ENCODE peak calls at places on chromosomes 4 and X, in six cellular contexts. D, T, E, G, I and M are unnamed samples.
A peak's percentile ranks its signal among the peaks of the same experiment; 100 is the strongest.

GRCh38 chrX:71143508-71143907 is 1.1 kb upstream of the NLGN3 start:
- DNase-seq in D (no peak), G (no peak), E (peak; percentile 41), T (no peak), I (no peak), M (no peak)

GRCh38 chr4:173170210-173170778 is 1.7 kb downstream of the GALNT7 start:
- DNase-seq in G (no peak), E (no peak), D (no peak), T (peak; percentile 40), I (no peak), M (peak; percentile 68)

GRCh38 chr4:4386736-4387392 is at the start of gene NSG1:
- DNase-seq in D (no peak), G (peak; percentile 44), T (peak; percentile 48), I (peak; percentile 71), E (peak; percentile 18), M (no peak)

GRCh38 chrX:35890699-35891098 is 28.8 kb upstream of the CFAP47 start:
- DNase-seq in D (peak; percentile 59), T (peak; percentile 50), G (peak; percentile 9), E (peak; percentile 11), I (peak; percentile 47), M (peak; percentile 75)

GRCh38 chr4:182144621-182145359 is 98.4 kb upstream of the TENM3 start:
- DNase-seq in G (peak; percentile 36), E (peak; percentile 22), I (peak; percentile 65), T (no peak), D (peak; percentile 36), M (peak; percentile 74)

GRCh38 chr4:44668521-44668920 is 9.7 kb upstream of the GUF1 start:
- DNase-seq in G (no peak), I (no peak), E (no peak), D (no peak), T (no peak), M (no peak)

GRCh38 chrX:24553016-24553415 is 87.9 kb downstream of the PDK3 start:
- DNase-seq in G (no peak), I (no peak), T (no peak), D (no peak), E (no peak), M (no peak)

GRCh38 chr4:143626134-143626859 is 74.2 kb downstream of the FREM3 start:
- DNase-seq in I (no peak), G (no peak), T (no peak), D (no peak), E (no peak), M (no peak)

GRCh38 chr4:136124251-136124745 is 1408.0 kb downstream of the PCDH18 start:
- DNase-seq in G (peak; percentile 32), E (no peak), I (no peak), D (no peak), T (no peak), M (no peak)

GRCh38 chr4:26047795-26048194 is 133.8 kb downstream of the SMIM20 start:
- DNase-seq in T (no peak), E (no peak), I (no peak), D (no peak), G (no peak), M (no peak)

GRCh38 chrX:110803506-110803905 is 7.9 kb upstream of the CHRDL1 start:
- DNase-seq in G (no peak), I (no peak), D (no peak), T (no peak), E (peak; percentile 1), M (no peak)

GRCh38 chrX:103839404-103839803 is 7.3 kb upstream of the RAB9B start:
- DNase-seq in T (no peak), E (no peak), D (no peak), I (no peak), G (no peak), M (no peak)

GRCh38 chr4:142547974-142548373 is 298.1 kb downstream of the INPP4B start:
- DNase-seq in T (no peak), G (no peak), E (peak; percentile 57), I (no peak), D (no peak), M (no peak)

GRCh38 chr4:99712530-99712929 is 54.9 kb upstream of the C4orf54 start:
- DNase-seq in I (no peak), D (no peak), G (no peak), E (no peak), T (no peak), M (no peak)

GRCh38 chrX:154727418-154728323 is 23.2 kb downstream of the GAB3 start:
- DNase-seq in I (no peak), T (peak; percentile 61), G (no peak), E (peak; percentile 77), D (no peak), M (peak; percentile 53)

GRCh38 chr4:48271048-48271452 is 1.4 kb upstream of the TEC start:
- DNase-seq in E (no peak), I (no peak), D (no peak), T (no peak), G (no peak), M (peak; percentile 8)

GRCh38 chr4:177356921-177357320 is 47.2 kb downstream of the NEIL3 start:
- DNase-seq in G (no peak), D (no peak), I (no peak), E (peak; percentile 34), T (peak; percentile 12), M (no peak)

GRCh38 chr4:68655764-68656444 is 14.5 kb downstream of the UGT2B15 start:
- DNase-seq in E (no peak), T (no peak), I (no peak), G (no peak), D (no peak), M (no peak)

GRCh38 chrX:153877571-153878261 is 8.3 kb downstream of the L1CAM start:
- DNase-seq in G (no peak), I (no peak), E (no peak), D (no peak), T (no peak), M (no peak)

GRCh38 chrX:11386001-11386523 is 92.8 kb downstream of the AMELX start:
- DNase-seq in I (no peak), T (peak; percentile 44), G (no peak), E (peak; percentile 75), D (no peak), M (no peak)

GRCh38 chrX:31190221-31190975 is 118.6 kb upstream of the FTHL17 start:
- DNase-seq in D (no peak), T (no peak), G (no peak), I (no peak), E (no peak), M (no peak)

GRCh38 chrX:46758956-46759644 is at the start of gene SLC9A7:
- DNase-seq in T (peak; percentile 52), D (peak; percentile 85), I (peak; percentile 89), E (peak; percentile 61), G (peak; percentile 69), M (peak; percentile 84)

GRCh38 chr4:111602848-111603247 is 542.4 kb upstream of the FAM241A start:
- DNase-seq in G (no peak), T (peak; percentile 1), D (no peak), I (no peak), E (peak; percentile 28), M (no peak)

GRCh38 chrX:5681159-5681558 is 547.5 kb downstream of the NLGN4X start:
- DNase-seq in G (no peak), D (no peak), E (no peak), I (no peak), T (no peak), M (peak; percentile 66)

GRCh38 chrX:133297284-133297683 is 79.1 kb upstream of the TFDP3 start:
- DNase-seq in T (peak; percentile 40), D (no peak), G (no peak), E (peak; percentile 75), I (no peak), M (no peak)
- H2BK15ac ChIP-seq in T (no peak overlapping the region), D (no peak overlapping the region), G (no peak overlapping the region), E (no peak overlapping the region), I (no peak overlapping the region), M (no peak overlapping the region)

DNA sequence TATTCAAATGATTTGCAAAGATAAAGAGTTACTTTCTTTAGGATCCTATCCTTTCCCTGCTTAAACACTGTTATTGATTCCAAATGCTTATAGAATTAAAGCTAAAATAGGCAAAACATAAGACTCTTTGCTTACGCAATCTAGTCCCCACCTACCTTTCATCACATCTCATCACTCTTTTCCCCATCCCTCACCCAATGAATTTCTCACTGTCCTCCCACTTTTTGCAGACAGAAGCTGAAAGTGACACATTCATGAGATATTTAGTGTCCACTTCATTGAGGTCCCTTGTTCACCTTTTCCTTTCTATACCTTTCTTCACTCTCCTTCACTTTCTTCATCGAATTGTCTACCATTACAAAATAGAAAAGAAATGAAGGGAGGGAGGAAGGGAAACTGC is 424 bp downstream of the SATL1 start:
- DNase-seq in E (no peak), T (peak; percentile 3), I (no peak), D (no peak), G (no peak), M (peak; percentile 30)
- H2BK15ac ChIP-seq in E (no peak overlapping the region), T (no peak overlapping the region), I (no peak overlapping the region), D (no peak overlapping the region), G (no peak overlapping the region), M (no peak overlapping the region)

DNA sequence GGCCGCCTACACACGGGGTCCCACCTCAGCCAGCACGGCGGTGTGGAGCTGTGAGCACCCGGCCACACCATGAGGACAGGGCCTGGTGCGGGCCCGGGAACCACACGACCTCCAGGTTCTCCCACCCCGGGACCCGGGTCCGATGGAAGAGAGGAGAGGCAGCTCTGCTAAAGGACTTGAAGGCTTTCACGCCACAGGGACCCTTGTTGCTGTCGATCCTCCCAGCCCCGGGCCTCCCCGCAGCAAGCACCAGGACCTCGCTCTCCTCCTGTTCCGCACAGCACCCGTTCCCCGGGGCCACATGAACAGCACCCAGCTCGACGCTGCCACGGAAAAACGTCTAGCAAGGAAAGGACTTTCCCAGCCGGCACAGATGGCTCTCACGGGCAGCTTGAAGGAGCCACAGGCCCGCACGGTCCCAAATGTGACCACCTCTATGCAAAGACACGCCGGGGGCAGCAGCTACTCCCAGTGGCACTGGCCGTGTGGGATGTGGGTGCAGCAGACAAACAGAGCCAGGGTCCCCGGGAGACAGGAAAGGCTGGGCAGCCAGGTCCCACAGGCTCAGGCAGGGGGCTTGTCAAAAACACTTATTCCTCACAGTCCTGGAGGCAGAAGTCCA is 24.9 kb downstream of the FAM53A start:
- DNase-seq in D (no peak), E (no peak), I (no peak), T (no peak), G (no peak), M (no peak)
- H2BK15ac ChIP-seq in D (peak overlapping the region; percentile 55), E (no peak overlapping the region), I (peak overlapping the region; percentile 29), T (no peak overlapping the region), G (peak overlapping the region; percentile 55), M (no peak overlapping the region)

GRCh38 chrX:17550011-17550410 is 175.0 kb downstream of the NHS start:
- DNase-seq in D (no peak), E (no peak), I (no peak), G (no peak), T (no peak), M (no peak)

GRCh38 chrX:17549005-17549685 is 174.1 kb downstream of the NHS start:
- DNase-seq in E (no peak), D (no peak), T (no peak), I (no peak), G (no peak), M (no peak)

GRCh38 chrX:17546356-17546755 is 171.4 kb downstream of the NHS start:
- DNase-seq in E (no peak), I (no peak), T (no peak), D (no peak), G (no peak), M (no peak)

GRCh38 chrX:17544831-17545230 is 169.8 kb downstream of the NHS start:
- DNase-seq in T (no peak), E (no peak), G (no peak), D (no peak), I (no peak), M (no peak)

DNA sequence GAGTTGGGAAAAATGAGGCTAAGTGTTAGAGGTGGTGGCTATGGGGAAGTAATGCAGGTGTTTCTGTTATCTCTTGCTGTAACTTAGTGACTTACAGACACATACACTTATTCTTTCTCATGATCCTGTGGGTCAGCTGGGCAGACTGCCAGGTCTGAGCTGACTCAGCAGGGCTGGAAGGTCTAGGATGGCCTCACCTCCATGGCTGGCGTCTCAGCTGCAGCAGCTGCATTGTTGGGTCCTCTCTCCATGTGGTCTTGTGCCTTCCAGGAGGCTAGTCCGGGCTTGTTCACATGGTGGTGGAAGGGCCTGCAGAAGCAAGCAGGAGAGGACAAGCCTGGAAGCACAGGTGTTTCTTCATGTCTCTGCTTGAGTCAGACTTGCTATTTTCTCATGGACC is 172.7 kb downstream of the NHS start:
- DNase-seq in I (no peak), T (peak; percentile 55), G (no peak), D (no peak), E (peak; percentile 91), M (no peak)
- H2BK15ac ChIP-seq in I (peak overlapping the region; percentile 61), T (no peak overlapping the region), G (no peak overlapping the region), D (no peak overlapping the region), E (no peak overlapping the region), M (no peak overlapping the region)